ENCODE peak calls at places on chromosomes 12 and 14, in six cellular contexts. B, X, O, P, C and L are unnamed samples.
A peak's percentile ranks its signal among the peaks of the same experiment; 100 is the strongest.

GRCh38 chr12:124636138-124636968 is 68.9 kb upstream of the NCOR2 start:
- DNase-seq in P (no peak), B (no peak), O (peak; percentile 24), X (no peak), C (peak; percentile 76), L (peak; percentile 40)

GRCh38 chr12:85733441-85733840 is 102.8 kb downstream of the RASSF9 start:
- DNase-seq in C (peak; percentile 47), X (no peak), B (no peak), O (peak; percentile 11), P (no peak), L (peak; percentile 8)

GRCh38 chr14:61491224-61491623 is 169.8 kb downstream of the PRKCH start:
- DNase-seq in O (no peak), B (no peak), X (no peak), P (no peak), C (no peak), L (no peak)

GRCh38 chr12:7150356-7150755 is 20.2 kb downstream of the CLSTN3 start:
- DNase-seq in X (no peak), O (no peak), B (no peak), C (no peak), P (no peak), L (no peak)

GRCh38 chr12:116123511-116124258 is 153.8 kb downstream of the MED13L start:
- DNase-seq in B (no peak), O (peak; percentile 39), P (peak; percentile 73), X (peak; percentile 55), C (peak; percentile 65), L (peak; percentile 65)

GRCh38 chr12:51721281-51721940 is 127.1 kb downstream of the FIGNL2 start:
- DNase-seq in B (peak; percentile 75), X (peak; percentile 49), O (no peak), C (peak; percentile 51), P (no peak), L (no peak)

GRCh38 chr14:30234966-30235365 is 307.3 kb upstream of the PRKD1 start:
- DNase-seq in X (no peak), B (no peak), C (peak; percentile 54), P (no peak), O (no peak), L (no peak)

GRCh38 chr14:49946320-49947141 is 53.6 kb downstream of the ARF6 start:
- DNase-seq in P (peak; percentile 64), X (peak; percentile 46), C (peak; percentile 81), O (peak; percentile 85), B (no peak), L (peak; percentile 80)

GRCh38 chr12:21073822-21074460 is 57.1 kb upstream of the SLCO1B1 start:
- DNase-seq in C (peak; percentile 90), O (peak; percentile 5), P (no peak), B (no peak), X (no peak), L (peak; percentile 12)

GRCh38 chr12:52175411-52176350 is 16.1 kb downstream of the KRT80 start:
- DNase-seq in X (no peak), O (no peak), C (peak; percentile 50), B (no peak), P (peak; percentile 85), L (no peak)

GRCh38 chr12:106445981-106446380 is 88.4 kb downstream of the POLR3B start:
- DNase-seq in C (no peak), P (no peak), O (no peak), B (no peak), X (no peak), L (no peak)

GRCh38 chr14:59870277-59871165 is at the start of gene RTN1:
- DNase-seq in B (peak; percentile 80), O (peak; percentile 70), C (peak; percentile 55), X (peak; percentile 87), P (peak; percentile 73), L (peak; percentile 37)

GRCh38 chr14:78978896-78979295 is 808.7 kb downstream of the NRXN3 start:
- DNase-seq in C (no peak), X (peak; percentile 82), B (no peak), P (no peak), O (no peak), L (no peak)

GRCh38 chr12:108008163-108008562 is 120.9 kb upstream of the WSCD2 start:
- DNase-seq in B (no peak), P (no peak), O (no peak), C (no peak), X (no peak), L (no peak)

GRCh38 chr12:12719496-12719895 is 2.3 kb downstream of the CDKN1B start:
- DNase-seq in P (no peak), C (peak; percentile 40), B (no peak), X (no peak), O (no peak), L (no peak)

GRCh38 chr14:103511022-103511693 is 11.5 kb downstream of the CKB start:
- DNase-seq in O (no peak), X (no peak), C (no peak), B (no peak), P (no peak), L (no peak)

GRCh38 chr12:14408208-14408607 is 42.7 kb downstream of the ATF7IP start:
- DNase-seq in B (no peak), X (peak; percentile 77), C (peak; percentile 63), O (no peak), P (no peak), L (peak; percentile 40)

GRCh38 chr12:109989380-109989779 is 6.8 kb downstream of the GIT2 start:
- DNase-seq in X (peak; percentile 40), B (no peak), O (no peak), C (no peak), P (no peak), L (no peak)

GRCh38 chr14:21103165-21103709 is 2.4 kb downstream of the TMEM253 start:
- DNase-seq in B (no peak), X (no peak), P (no peak), C (no peak), O (no peak), L (no peak)

GRCh38 chr12:49057888-49058287 is 2.7 kb downstream of the KMT2D start:
- DNase-seq in O (no peak), B (no peak), X (no peak), C (no peak), P (no peak), L (no peak)

GRCh38 chr14:33682746-33683145 is 268.1 kb downstream of the EGLN3 start:
- DNase-seq in C (peak; percentile 96), P (no peak), B (peak; percentile 71), O (peak; percentile 81), X (no peak), L (peak; percentile 95)

GRCh38 chr14:94203473-94204210 is 29.5 kb downstream of the PPP4R4 start:
- DNase-seq in P (no peak), B (no peak), X (no peak), O (no peak), C (peak; percentile 14), L (no peak)

GRCh38 chr14:104393898-104394605 is 185.5 kb upstream of the C14orf180 start:
- DNase-seq in P (no peak), X (no peak), O (no peak), C (no peak), B (peak; percentile 61), L (no peak)

GRCh38 chr12:55499231-55499630 is 7.1 kb downstream of the OR6C68 start:
- DNase-seq in X (no peak), C (no peak), O (no peak), P (no peak), B (no peak), L (no peak)

GRCh38 chr14:80621701-80622100 is 319.8 kb downstream of the CEP128 start:
- DNase-seq in O (peak; percentile 27), X (no peak), P (no peak), C (peak; percentile 84), B (no peak), L (peak; percentile 74)

GRCh38 chr14:93042968-93043940 is 72.5 kb downstream of the ITPK1 start:
- DNase-seq in O (peak; percentile 91), X (no peak), B (no peak), P (no peak), C (peak; percentile 94), L (peak; percentile 87)

GRCh38 chr12:90322006-90322405 is 613.4 kb upstream of the ATP2B1 start:
- DNase-seq in C (peak; percentile 1), O (no peak), P (no peak), X (no peak), B (no peak), L (no peak)

GRCh38 chr14:93016275-93016845 is 93.4 kb downstream of the CHGA start:
- DNase-seq in O (no peak), C (no peak), X (no peak), P (no peak), B (no peak), L (no peak)

GRCh38 chr14:64234877-64235651 is 59.1 kb downstream of the ESR2 start:
- DNase-seq in B (no peak), X (peak; percentile 35), C (peak; percentile 67), P (peak; percentile 75), O (no peak), L (no peak)

GRCh38 chr14:68232643-68233055 is 413.1 kb downstream of the RAD51B start:
- DNase-seq in X (no peak), O (peak; percentile 84), C (peak; percentile 100), P (no peak), B (peak; percentile 63), L (peak; percentile 97)